ENCODE peak calls at places on chromosomes 5 and 9, in seven cellular contexts. One of them, this sample, is unnamed.

GRCh38 chr5:87300744-87301143 is 33.1 kb downstream of the RASA1 start:
- DNase-seq in RWPE1: peak
- DNase-seq in PC-9: peak
- DNase-seq in fibroblast of mammary gland: peak
- DNase-seq in keratinocyte: peak
- DNase-seq in spleen: no peak
- DNase-seq in fibroblast of lung: peak
- DNase-seq in this sample: peak

GRCh38 chr9:122053056-122053455 is 40.1 kb downstream of the TTLL11 start:
- DNase-seq in fibroblast of mammary gland: no peak
- DNase-seq in PC-9: no peak
- DNase-seq in keratinocyte: no peak
- DNase-seq in spleen: no peak
- DNase-seq in fibroblast of lung: no peak
- DNase-seq in RWPE1: no peak
- DNase-seq in this sample: no peak

GRCh38 chr5:135227064-135228022 is 171.7 kb downstream of the MACROH2A1 start:
- DNase-seq in keratinocyte: no peak
- DNase-seq in fibroblast of lung: no peak
- DNase-seq in fibroblast of mammary gland: no peak
- DNase-seq in RWPE1: no peak
- DNase-seq in spleen: peak
- DNase-seq in PC-9: no peak
- DNase-seq in this sample: no peak

GRCh38 chr5:95861221-95861857 is 38.8 kb upstream of the GLRX start:
- DNase-seq in RWPE1: peak
- DNase-seq in fibroblast of lung: peak
- DNase-seq in keratinocyte: no peak
- DNase-seq in fibroblast of mammary gland: peak
- DNase-seq in PC-9: peak
- DNase-seq in spleen: no peak
- DNase-seq in this sample: peak

GRCh38 chr9:74951725-74952151 is 974 bp downstream of the C9orf40 start:
- DNase-seq in RWPE1: peak
- DNase-seq in spleen: peak
- DNase-seq in fibroblast of lung: peak
- DNase-seq in fibroblast of mammary gland: peak
- DNase-seq in keratinocyte: no peak
- DNase-seq in PC-9: peak
- DNase-seq in this sample: no peak

GRCh38 chr5:58457040-58457439 is 2.8 kb downstream of the PLK2 start:
- DNase-seq in fibroblast of mammary gland: no peak
- DNase-seq in spleen: no peak
- DNase-seq in fibroblast of lung: no peak
- DNase-seq in PC-9: no peak
- DNase-seq in keratinocyte: peak
- DNase-seq in RWPE1: no peak
- DNase-seq in this sample: no peak

GRCh38 chr9:84325347-84325982 is 15.1 kb downstream of the SLC28A3 start:
- DNase-seq in RWPE1: peak
- DNase-seq in keratinocyte: no peak
- DNase-seq in spleen: no peak
- DNase-seq in PC-9: peak
- DNase-seq in fibroblast of lung: no peak
- DNase-seq in fibroblast of mammary gland: peak
- DNase-seq in this sample: no peak

GRCh38 chr5:89260254-89260653 is 377.3 kb upstream of the MEF2C start:
- DNase-seq in spleen: no peak
- DNase-seq in fibroblast of lung: peak
- DNase-seq in keratinocyte: no peak
- DNase-seq in PC-9: no peak
- DNase-seq in fibroblast of mammary gland: peak
- DNase-seq in RWPE1: no peak
- DNase-seq in this sample: no peak

GRCh38 chr9:113888976-113889375 is 12.9 kb downstream of the ZNF618 start:
- DNase-seq in fibroblast of mammary gland: no peak
- DNase-seq in fibroblast of lung: no peak
- DNase-seq in keratinocyte: no peak
- DNase-seq in RWPE1: no peak
- DNase-seq in spleen: no peak
- DNase-seq in PC-9: no peak
- DNase-seq in this sample: peak

GRCh38 chr5:133427121-133427777 is 185.1 kb downstream of the FSTL4 start:
- DNase-seq in spleen: no peak
- DNase-seq in fibroblast of mammary gland: peak
- DNase-seq in fibroblast of lung: no peak
- DNase-seq in PC-9: no peak
- DNase-seq in keratinocyte: no peak
- DNase-seq in RWPE1: no peak
- DNase-seq in this sample: no peak

GRCh38 chr9:98707158-98708102 is 1.3 kb downstream of the GABBR2 start:
- DNase-seq in keratinocyte: no peak
- DNase-seq in fibroblast of lung: peak
- DNase-seq in spleen: no peak
- DNase-seq in RWPE1: peak
- DNase-seq in fibroblast of mammary gland: peak
- DNase-seq in PC-9: peak
- DNase-seq in this sample: peak

GRCh38 chr9:127143920-127144465 is 21.6 kb upstream of the ANGPTL2 start:
- DNase-seq in fibroblast of lung: no peak
- DNase-seq in PC-9: no peak
- DNase-seq in spleen: no peak
- DNase-seq in RWPE1: no peak
- DNase-seq in fibroblast of mammary gland: no peak
- DNase-seq in keratinocyte: no peak
- DNase-seq in this sample: no peak

GRCh38 chr5:172403191-172403794 is 51.0 kb downstream of the SH3PXD2B start:
- DNase-seq in RWPE1: no peak
- DNase-seq in fibroblast of lung: peak
- DNase-seq in fibroblast of mammary gland: peak
- DNase-seq in spleen: no peak
- DNase-seq in PC-9: no peak
- DNase-seq in keratinocyte: no peak
- DNase-seq in this sample: peak

GRCh38 chr5:68068204-68068603 is 147.4 kb upstream of the PIK3R1 start:
- DNase-seq in fibroblast of lung: peak
- DNase-seq in RWPE1: no peak
- DNase-seq in PC-9: no peak
- DNase-seq in spleen: no peak
- DNase-seq in fibroblast of mammary gland: peak
- DNase-seq in keratinocyte: no peak
- DNase-seq in this sample: no peak

GRCh38 chr9:120257483-120257882 is 322.5 kb downstream of the CDK5RAP2 start:
- DNase-seq in RWPE1: no peak
- DNase-seq in fibroblast of mammary gland: peak
- DNase-seq in spleen: no peak
- DNase-seq in fibroblast of lung: no peak
- DNase-seq in PC-9: no peak
- DNase-seq in keratinocyte: no peak
- DNase-seq in this sample: no peak

GRCh38 chr5:146313027-146313426 is 25.6 kb upstream of the POU4F3 start:
- DNase-seq in spleen: no peak
- DNase-seq in RWPE1: no peak
- DNase-seq in fibroblast of mammary gland: no peak
- DNase-seq in PC-9: no peak
- DNase-seq in fibroblast of lung: no peak
- DNase-seq in keratinocyte: no peak
- DNase-seq in this sample: no peak

GRCh38 chr5:157819502-157820125 is 39.3 kb downstream of the CLINT1 start:
- DNase-seq in spleen: no peak
- DNase-seq in fibroblast of mammary gland: no peak
- DNase-seq in keratinocyte: no peak
- DNase-seq in PC-9: no peak
- DNase-seq in fibroblast of lung: no peak
- DNase-seq in RWPE1: no peak
- DNase-seq in this sample: no peak

GRCh38 chr9:84953252-84953773 is 283.8 kb downstream of the NTRK2 start:
- DNase-seq in fibroblast of mammary gland: no peak
- DNase-seq in fibroblast of lung: no peak
- DNase-seq in PC-9: no peak
- DNase-seq in keratinocyte: no peak
- DNase-seq in spleen: no peak
- DNase-seq in RWPE1: no peak
- DNase-seq in this sample: no peak

GRCh38 chr5:172005708-172006377 is 595 bp downstream of the FBXW11 start:
- DNase-seq in fibroblast of mammary gland: no peak
- DNase-seq in RWPE1: peak
- DNase-seq in spleen: peak
- DNase-seq in fibroblast of lung: no peak
- DNase-seq in keratinocyte: no peak
- DNase-seq in PC-9: peak
- DNase-seq in this sample: no peak

GRCh38 chr5:175728885-175729828 is 71.3 kb downstream of the HRH2 start:
- DNase-seq in RWPE1: no peak
- DNase-seq in PC-9: no peak
- DNase-seq in spleen: no peak
- DNase-seq in keratinocyte: no peak
- DNase-seq in fibroblast of mammary gland: no peak
- DNase-seq in fibroblast of lung: no peak
- DNase-seq in this sample: no peak

GRCh38 chr5:142486020-142486419 is 161.2 kb upstream of the SPRY4 start:
- DNase-seq in fibroblast of mammary gland: no peak
- DNase-seq in fibroblast of lung: no peak
- DNase-seq in keratinocyte: no peak
- DNase-seq in spleen: no peak
- DNase-seq in PC-9: no peak
- DNase-seq in RWPE1: no peak
- DNase-seq in this sample: no peak

GRCh38 chr5:142491260-142491659 is 166.4 kb upstream of the SPRY4 start:
- DNase-seq in fibroblast of lung: no peak
- DNase-seq in RWPE1: no peak
- DNase-seq in PC-9: no peak
- DNase-seq in spleen: no peak
- DNase-seq in fibroblast of mammary gland: no peak
- DNase-seq in keratinocyte: no peak
- DNase-seq in this sample: no peak

GRCh38 chr5:142482207-142482606 is 157.4 kb upstream of the SPRY4 start:
- DNase-seq in fibroblast of lung: no peak
- DNase-seq in fibroblast of mammary gland: no peak
- DNase-seq in RWPE1: no peak
- DNase-seq in keratinocyte: no peak
- DNase-seq in spleen: no peak
- DNase-seq in PC-9: no peak
- DNase-seq in this sample: no peak

GRCh38 chr5:142484821-142485387 is 160.1 kb upstream of the SPRY4 start:
- DNase-seq in RWPE1: no peak
- DNase-seq in PC-9: no peak
- DNase-seq in spleen: no peak
- DNase-seq in keratinocyte: no peak
- DNase-seq in fibroblast of mammary gland: peak
- DNase-seq in fibroblast of lung: no peak
- DNase-seq in this sample: no peak

GRCh38 chr5:142486581-142486980 is 161.8 kb upstream of the SPRY4 start:
- DNase-seq in fibroblast of mammary gland: peak
- DNase-seq in fibroblast of lung: peak
- DNase-seq in PC-9: no peak
- DNase-seq in RWPE1: peak
- DNase-seq in keratinocyte: no peak
- DNase-seq in spleen: no peak
- DNase-seq in this sample: no peak
- TF ChIP-seq CTCF in fibroblast of mammary gland: no peak
- TF ChIP-seq CTCF in fibroblast of lung: no peak
- TF ChIP-seq CTCF in PC-9: no peak
- TF ChIP-seq CTCF in RWPE1: no peak
- TF ChIP-seq CTCF in keratinocyte: no peak
- TF ChIP-seq CTCF in spleen: no peak
- TF ChIP-seq CTCF in this sample: no peak

DNA sequence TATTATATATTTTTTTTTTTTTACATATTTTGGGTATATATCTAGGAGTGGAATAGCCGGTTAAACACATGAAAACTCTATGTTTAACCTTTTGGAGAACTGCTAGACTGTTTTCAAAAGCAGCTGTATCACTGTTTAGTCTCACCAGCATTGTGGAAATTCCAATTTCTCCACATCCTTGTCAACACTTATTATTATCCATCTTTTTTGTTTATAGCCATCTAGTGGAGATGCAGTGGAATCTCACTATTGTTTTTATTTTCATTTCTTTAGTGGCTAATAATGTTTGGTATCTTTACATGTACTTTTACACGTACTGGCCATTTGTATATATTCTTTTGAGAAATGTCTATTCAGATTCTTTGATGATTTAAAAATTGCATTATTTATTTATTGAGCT is 22.7 kb upstream of the CCDC180 start:
- DNase-seq in PC-9: no peak
- DNase-seq in RWPE1: no peak
- DNase-seq in fibroblast of lung: no peak
- DNase-seq in keratinocyte: no peak
- DNase-seq in spleen: no peak
- DNase-seq in fibroblast of mammary gland: no peak
- DNase-seq in this sample: no peak
- TF ChIP-seq CTCF in PC-9: no peak
- TF ChIP-seq CTCF in RWPE1: peak
- TF ChIP-seq CTCF in fibroblast of lung: no peak
- TF ChIP-seq CTCF in keratinocyte: no peak
- TF ChIP-seq CTCF in spleen: no peak
- TF ChIP-seq CTCF in fibroblast of mammary gland: peak
- TF ChIP-seq CTCF in this sample: no peak

DNA sequence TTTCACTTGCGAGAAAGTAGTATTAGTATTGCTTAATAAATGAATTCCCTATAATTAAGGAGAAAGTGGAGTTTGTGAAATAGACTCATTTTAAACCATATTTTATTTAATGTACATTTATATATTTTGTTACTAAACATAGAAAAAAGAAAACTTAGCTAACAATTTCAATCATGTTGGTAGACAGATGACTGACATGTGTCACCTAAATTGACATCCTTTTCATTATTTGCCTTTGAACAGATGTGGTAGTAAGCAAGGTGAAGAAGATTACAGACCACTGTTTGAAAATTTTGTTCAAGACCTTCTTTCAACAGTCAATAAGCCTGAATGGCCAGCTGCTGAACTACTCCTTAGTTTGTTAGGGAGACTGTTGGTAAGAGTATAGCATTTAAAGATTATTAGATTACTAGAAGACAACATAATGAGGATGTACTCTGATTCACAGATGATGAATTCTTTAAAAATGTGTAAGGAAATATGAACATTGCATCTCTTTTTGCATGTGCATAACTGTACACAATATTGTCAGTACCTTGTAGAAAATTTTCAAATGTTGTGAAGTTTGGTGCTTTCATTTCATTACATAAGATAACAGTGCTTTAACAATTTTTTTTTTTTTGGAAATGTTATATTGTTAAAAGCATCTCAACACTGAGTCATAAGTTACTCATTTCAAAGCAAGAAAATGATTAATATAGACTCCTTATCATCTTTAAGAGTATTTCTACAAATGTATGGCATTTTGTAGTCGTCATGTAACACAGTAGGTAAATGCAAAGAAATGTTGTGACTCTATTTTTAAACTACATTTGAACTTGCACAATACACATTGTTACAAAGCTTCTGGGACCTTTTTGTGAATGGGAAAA is 139.5 kb downstream of the NIPBL start:
- DNase-seq in fibroblast of mammary gland: peak
- DNase-seq in fibroblast of lung: peak
- DNase-seq in PC-9: no peak
- DNase-seq in spleen: no peak
- DNase-seq in keratinocyte: no peak
- DNase-seq in RWPE1: peak
- DNase-seq in this sample: no peak
- TF ChIP-seq CTCF in fibroblast of mammary gland: no peak
- TF ChIP-seq CTCF in fibroblast of lung: no peak
- TF ChIP-seq CTCF in PC-9: no peak
- TF ChIP-seq CTCF in spleen: no peak
- TF ChIP-seq CTCF in keratinocyte: no peak
- TF ChIP-seq CTCF in RWPE1: no peak
- TF ChIP-seq CTCF in this sample: no peak

GRCh38 chr5:158943569-158943968 is 156.1 kb downstream of the EBF1 start:
- DNase-seq in fibroblast of mammary gland: peak
- DNase-seq in PC-9: no peak
- DNase-seq in spleen: no peak
- DNase-seq in fibroblast of lung: peak
- DNase-seq in RWPE1: no peak
- DNase-seq in keratinocyte: no peak
- DNase-seq in this sample: no peak
- TF ChIP-seq CTCF in fibroblast of mammary gland: no peak
- TF ChIP-seq CTCF in PC-9: no peak
- TF ChIP-seq CTCF in spleen: no peak
- TF ChIP-seq CTCF in fibroblast of lung: no peak
- TF ChIP-seq CTCF in RWPE1: no peak
- TF ChIP-seq CTCF in keratinocyte: no peak
- TF ChIP-seq CTCF in this sample: peak